ENCODE peak calls at places on chromosomes 12 and 14, in eight cellular contexts. K is stomach, C is transverse colon, B is HCT116, W is left lung, G is neuronal stem cell, R is upper lobe of right lung, A is K562. X is an unnamed sample.

GRCh38 chr12:77845831-77846230 is 15.1 kb downstream of the NAV3 start:
- DNase-seq in G (no peak), C (no peak), K (no peak), R (no peak), W (no peak), A (no peak), B (no peak), X (no peak)

GRCh38 chr14:34364201-34364600 is 97.8 kb downstream of the SPTSSA start:
- DNase-seq in K (no peak), B (no peak), R (no peak), W (no peak), A (no peak), G (no peak), C (no peak), X (no peak)

GRCh38 chr12:103800252-103800771 is 40.7 kb downstream of the NT5DC3 start:
- DNase-seq in G (no peak), K (peak; percentile 68), R (no peak), B (no peak), W (no peak), A (peak; percentile 32), C (peak; percentile 33), X (no peak)

GRCh38 chr14:77265561-77266335 is 5.3 kb downstream of the NGB start:
- DNase-seq in B (no peak), W (no peak), A (no peak), R (no peak), G (no peak), K (no peak), C (no peak), X (no peak)

GRCh38 chr12:54560374-54560858 is 11.0 kb downstream of the PDE1B start:
- DNase-seq in W (peak; percentile 97), K (peak; percentile 87), G (peak; percentile 74), B (peak; percentile 21), C (peak; percentile 83), R (peak; percentile 95), A (peak; percentile 98), X (no peak)

GRCh38 chr12:23949212-23950010 is at the start of gene SOX5:
- DNase-seq in R (peak; percentile 67), K (peak; percentile 28), B (no peak), A (peak; percentile 20), C (no peak), W (peak; percentile 37), G (peak; percentile 73), X (peak; percentile 83)

GRCh38 chr14:22099942-22100763 is 426.5 kb upstream of the OR4E1 start:
- DNase-seq in B (peak; percentile 61), C (peak; percentile 58), W (no peak), R (no peak), A (no peak), G (peak; percentile 62), K (peak; percentile 58), X (peak; percentile 53)

GRCh38 chr14:101960225-101960624 is 4.1 kb upstream of the DYNC1H1 start:
- DNase-seq in K (no peak), A (peak; percentile 30), G (no peak), B (no peak), C (no peak), R (no peak), W (no peak), X (peak; percentile 70)

GRCh38 chr14:67575684-67576083 is 24.4 kb downstream of the PIGH start:
- DNase-seq in R (peak; percentile 64), A (peak; percentile 16), W (no peak), B (no peak), C (no peak), K (no peak), G (no peak), X (no peak)

DNA sequence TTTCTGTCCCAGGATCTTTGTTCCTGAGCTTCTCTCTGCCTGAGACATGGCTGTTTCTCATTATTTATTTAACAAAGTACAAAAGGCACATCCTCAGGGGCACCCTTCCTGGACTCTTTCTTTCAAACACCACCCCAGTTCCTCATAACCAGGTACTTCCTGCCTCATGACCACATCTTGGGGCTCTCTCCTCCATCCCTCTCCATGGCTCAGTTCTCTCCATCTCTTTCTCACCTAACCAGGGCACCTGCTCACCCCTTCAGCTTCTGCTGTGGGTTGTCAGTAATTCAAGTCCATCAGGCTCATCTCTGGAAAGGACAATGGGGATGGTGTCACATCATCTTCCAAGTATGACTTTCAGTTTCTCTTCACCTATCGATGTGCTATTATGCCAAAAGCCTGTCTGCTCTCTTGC is 670.5 kb upstream of the TBX3 start:
- DNase-seq in A (no peak), K (no peak), B (no peak), W (no peak), R (no peak), G (no peak), C (no peak), X (no peak)
- H3K4me3 ChIP-seq in A (no peak overlapping the region), K (peak overlapping the region; percentile 38), B (no peak overlapping the region), W (peak overlapping the region; percentile 7), R (peak overlapping the region; percentile 27), G (no peak overlapping the region), C (peak overlapping the region; percentile 22), X (no peak overlapping the region)

GRCh38 chr12:2681426-2682205 is 113.2 kb upstream of the FKBP4 start:
- DNase-seq in B (no peak), R (no peak), K (no peak), A (no peak), W (no peak), C (no peak), G (no peak), X (no peak)

GRCh38 chr12:2678416-2678815 is 116.4 kb upstream of the FKBP4 start:
- DNase-seq in B (no peak), K (no peak), G (no peak), W (no peak), A (no peak), C (no peak), R (no peak), X (no peak)

GRCh38 chr12:2680676-2681039 is 114.1 kb upstream of the FKBP4 start:
- DNase-seq in A (no peak), R (no peak), K (no peak), B (no peak), W (no peak), C (no peak), G (no peak), X (no peak)

GRCh38 chr12:2679068-2679815 is 115.5 kb upstream of the FKBP4 start:
- DNase-seq in W (no peak), G (no peak), K (no peak), C (no peak), R (no peak), A (no peak), B (no peak), X (no peak)

DNA sequence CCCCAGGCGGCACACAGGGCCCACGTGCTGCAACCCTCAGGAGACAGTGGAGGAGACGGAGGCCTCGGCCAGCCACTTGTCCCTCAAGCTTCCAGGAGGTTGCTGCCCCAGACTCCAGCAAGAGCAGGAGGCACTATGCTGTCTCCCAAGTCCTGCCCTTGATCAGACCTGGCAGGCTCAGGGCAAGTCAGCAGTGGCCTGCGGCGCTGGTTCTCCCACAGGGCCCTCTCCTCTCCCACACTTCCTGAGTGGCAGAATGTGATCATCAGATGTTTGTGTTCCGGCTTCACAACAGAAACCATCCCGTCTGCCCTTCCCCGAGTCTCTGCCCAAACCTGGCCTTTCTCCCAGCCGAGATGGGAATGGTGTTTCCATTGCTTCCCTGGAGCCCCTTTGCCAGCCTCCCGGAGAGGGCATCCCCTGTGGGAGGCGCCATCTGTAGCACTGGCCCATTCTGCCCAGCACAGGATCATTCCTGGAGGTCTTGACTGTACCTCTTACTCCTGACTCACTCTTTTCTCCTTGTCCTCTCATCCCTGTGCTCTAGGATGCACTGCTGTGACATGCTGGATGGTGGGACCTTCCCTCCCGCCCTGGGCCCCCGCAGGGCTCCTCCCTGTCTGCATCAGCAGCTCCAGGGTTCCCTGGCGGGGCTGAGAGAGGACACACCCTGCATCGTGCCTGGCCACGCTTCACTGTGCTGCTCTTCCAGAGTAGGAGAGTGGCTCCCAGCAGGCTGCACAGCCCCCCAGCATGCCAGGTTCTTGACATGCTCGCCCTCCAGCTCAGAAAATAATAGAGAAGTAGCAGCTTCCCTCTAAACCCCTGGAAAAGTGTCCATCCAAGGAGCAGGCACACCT is 114.7 kb upstream of the FKBP4 start:
- DNase-seq in K (no peak), W (no peak), G (no peak), B (no peak), A (no peak), R (no peak), C (no peak), X (no peak)
- H3K27me3 ChIP-seq in K (no peaks in the 10 kb centered on the region), W (no peaks in the 10 kb centered on the region), G (no peaks in the 10 kb centered on the region), B (peaks cover 11% of the 10 kb centered on the region), A (peaks cover 31% of the 10 kb centered on the region), R (no peaks in the 10 kb centered on the region), C (no peaks in the 10 kb centered on the region), X (no peaks in the 10 kb centered on the region)

GRCh38 chr12:96892104-96892503 is 15.0 kb upstream of the NEDD1 start:
- DNase-seq in W (no peak), K (no peak), C (no peak), A (no peak), B (no peak), G (no peak), R (no peak), X (no peak)
- H3K4me1 ChIP-seq in W (no peaks in the 10 kb centered on the region), K (no peaks in the 10 kb centered on the region), C (no peaks in the 10 kb centered on the region), A (no peaks in the 10 kb centered on the region), B (no peaks in the 10 kb centered on the region), G (peaks cover 1% of the 10 kb centered on the region), R (no peaks in the 10 kb centered on the region), X (no peaks in the 10 kb centered on the region)

GRCh38 chr14:92726933-92727262 is 21.5 kb downstream of the LGMN start:
- DNase-seq in G (no peak), K (no peak), C (no peak), W (no peak), R (no peak), A (no peak), B (no peak), X (no peak)

GRCh38 chr14:92728781-92729364 is 19.6 kb downstream of the LGMN start:
- DNase-seq in R (no peak), W (no peak), A (peak; percentile 8), K (peak; percentile 61), G (no peak), C (no peak), B (no peak), X (no peak)

GRCh38 chr14:92726135-92726932 is 22.1 kb downstream of the LGMN start:
- DNase-seq in B (peak; percentile 39), R (peak; percentile 92), C (peak; percentile 88), K (peak; percentile 82), W (peak; percentile 91), G (no peak), A (peak; percentile 45), X (no peak)

GRCh38 chr14:92719890-92720323 is 28.5 kb downstream of the LGMN start:
- DNase-seq in G (no peak), R (no peak), A (no peak), B (no peak), K (peak; percentile 41), C (peak; percentile 81), W (no peak), X (no peak)

DNA sequence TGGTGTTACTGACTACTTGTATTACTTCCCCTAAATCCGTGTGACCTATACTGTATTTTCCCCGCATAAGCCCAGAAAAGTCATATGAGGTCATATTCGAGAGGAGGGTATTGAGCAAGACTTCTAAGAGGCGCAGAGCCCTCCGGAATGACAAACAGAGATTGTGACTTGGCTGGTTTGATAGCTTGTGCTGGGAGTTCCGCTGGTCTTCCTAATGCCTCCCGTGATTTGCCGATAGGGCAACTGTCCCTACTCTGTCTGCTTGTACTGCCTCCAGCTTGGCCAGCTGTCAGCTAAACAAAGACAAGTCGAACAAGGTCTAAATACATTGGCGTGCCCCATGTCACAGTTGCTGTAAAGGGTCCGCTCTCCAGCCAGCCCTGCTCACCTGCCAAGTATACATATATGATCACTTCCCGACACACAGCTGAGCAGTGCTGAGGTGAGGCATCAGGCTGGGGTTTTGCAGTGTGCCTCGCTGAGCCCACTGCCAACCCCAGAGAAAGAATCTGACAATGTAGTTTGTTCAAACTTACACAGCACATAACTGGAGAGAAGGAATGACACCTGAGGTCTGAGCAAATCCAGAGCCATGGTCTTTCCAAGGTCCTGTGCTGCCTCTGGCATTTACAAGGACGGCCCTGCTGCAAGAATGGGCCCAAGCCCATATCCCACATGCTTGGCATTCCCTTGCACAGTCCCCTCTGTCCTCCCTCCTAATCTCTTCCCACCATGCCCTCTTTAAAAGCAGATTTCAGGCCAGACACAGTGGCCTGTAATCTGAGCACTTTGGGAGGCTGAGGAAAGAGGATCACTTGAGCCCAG is 23.7 kb downstream of the LGMN start:
- DNase-seq in K (peak; percentile 40), G (no peak), W (no peak), C (peak; percentile 38), B (no peak), R (no peak), A (no peak), X (no peak)
- H3K4me3 ChIP-seq in K (no peak overlapping the region), G (no peak overlapping the region), W (no peak overlapping the region), C (no peak overlapping the region), B (no peak overlapping the region), R (no peak overlapping the region), A (no peak overlapping the region), X (no peak overlapping the region)